ENCODE peak calls at places on chromosomes 3 and 15, in four cellular contexts. One of them, this sample, is unnamed.

GRCh38 chr3:64612916-64613526 is 74.8 kb downstream of the ADAMTS9 start:
- DNase-seq in pancreas: peak
- DNase-seq in gastrocnemius medialis: peak
- DNase-seq in DND-41: no peak
- DNase-seq in this sample: no peak

GRCh38 chr15:101277943-101278564 is 769 bp upstream of the SELENOS start:
- DNase-seq in pancreas: no peak
- DNase-seq in gastrocnemius medialis: peak
- DNase-seq in DND-41: no peak
- DNase-seq in this sample: no peak

GRCh38 chr15:65184305-65184943 is 718 bp downstream of the CLPX start:
- DNase-seq in pancreas: peak
- DNase-seq in gastrocnemius medialis: peak
- DNase-seq in DND-41: peak
- DNase-seq in this sample: peak

GRCh38 chr3:66036586-66037061 is 2.1 kb downstream of the MAGI1 start:
- DNase-seq in pancreas: no peak
- DNase-seq in gastrocnemius medialis: no peak
- DNase-seq in DND-41: no peak
- DNase-seq in this sample: no peak

GRCh38 chr3:120795017-120795648 is 52.6 kb downstream of the GTF2E1 start:
- DNase-seq in pancreas: peak
- DNase-seq in gastrocnemius medialis: peak
- DNase-seq in DND-41: peak
- DNase-seq in this sample: peak

GRCh38 chr15:76109046-76109445 is 49.3 kb downstream of the TMEM266 start:
- DNase-seq in pancreas: peak
- DNase-seq in gastrocnemius medialis: no peak
- DNase-seq in DND-41: no peak
- DNase-seq in this sample: peak

GRCh38 chr15:35170216-35170615 is 85.1 kb upstream of the NANOGP8 start:
- DNase-seq in pancreas: no peak
- DNase-seq in gastrocnemius medialis: no peak
- DNase-seq in DND-41: no peak
- DNase-seq in this sample: no peak

GRCh38 chr15:42286445-42287029 is 13.3 kb upstream of the TMEM87A start:
- DNase-seq in pancreas: no peak
- DNase-seq in gastrocnemius medialis: no peak
- DNase-seq in DND-41: no peak
- DNase-seq in this sample: no peak

GRCh38 chr3:32405711-32406323 is 14.2 kb downstream of the CMTM7 start:
- DNase-seq in pancreas: no peak
- DNase-seq in gastrocnemius medialis: no peak
- DNase-seq in DND-41: no peak
- DNase-seq in this sample: no peak

GRCh38 chr15:96225642-96226259 is 104.7 kb upstream of the NR2F2 start:
- DNase-seq in pancreas: no peak
- DNase-seq in gastrocnemius medialis: no peak
- DNase-seq in DND-41: no peak
- DNase-seq in this sample: no peak

GRCh38 chr3:107416138-107416537 is 38.9 kb downstream of the CCDC54 start:
- DNase-seq in pancreas: no peak
- DNase-seq in gastrocnemius medialis: no peak
- DNase-seq in DND-41: no peak
- DNase-seq in this sample: no peak

GRCh38 chr3:42033741-42034140 is 57.4 kb upstream of the TRAK1 start:
- DNase-seq in pancreas: no peak
- DNase-seq in gastrocnemius medialis: no peak
- DNase-seq in DND-41: no peak
- DNase-seq in this sample: no peak

GRCh38 chr3:42035007-42035406 is 56.1 kb upstream of the TRAK1 start:
- DNase-seq in pancreas: no peak
- DNase-seq in gastrocnemius medialis: no peak
- DNase-seq in DND-41: no peak
- DNase-seq in this sample: no peak

GRCh38 chr3:42035816-42036482 is 55.2 kb upstream of the TRAK1 start:
- DNase-seq in pancreas: no peak
- DNase-seq in gastrocnemius medialis: peak
- DNase-seq in DND-41: no peak
- DNase-seq in this sample: no peak

GRCh38 chr3:42031808-42032475 is 59.2 kb upstream of the TRAK1 start:
- DNase-seq in pancreas: no peak
- DNase-seq in gastrocnemius medialis: no peak
- DNase-seq in DND-41: no peak
- DNase-seq in this sample: no peak

DNA sequence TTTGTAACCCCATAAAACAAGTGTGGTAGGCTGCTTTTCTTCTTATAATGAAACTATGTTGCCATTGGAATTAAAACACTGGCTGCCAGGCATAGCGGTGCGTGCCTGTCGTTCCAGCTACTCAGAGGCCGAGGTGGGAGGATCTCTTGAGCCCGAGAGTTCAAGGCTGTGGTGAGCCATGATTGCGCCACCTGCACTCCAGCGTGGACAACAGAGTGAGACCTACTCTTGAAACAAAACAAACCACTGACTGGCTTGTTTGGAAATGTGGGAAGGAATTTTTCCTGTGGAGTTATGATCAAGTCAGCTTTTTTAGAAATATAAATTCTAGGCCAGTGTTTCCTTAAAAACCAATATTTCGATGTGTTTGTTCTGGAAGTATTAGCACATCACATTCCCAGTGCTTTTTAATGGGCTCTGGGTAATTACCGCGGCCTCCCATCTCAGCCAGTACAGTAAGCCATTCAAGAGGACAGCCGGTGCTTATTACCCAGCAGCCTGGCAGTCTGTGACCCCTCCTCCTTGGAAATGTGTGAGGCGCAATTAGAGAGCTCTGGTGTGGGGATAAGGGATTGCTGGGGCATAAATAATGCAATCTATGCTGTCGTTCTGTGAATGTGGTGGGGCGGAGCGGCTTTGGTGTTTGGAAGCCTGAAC is 58.3 kb upstream of the TRAK1 start:
- DNase-seq in pancreas: no peak
- DNase-seq in gastrocnemius medialis: peak
- DNase-seq in DND-41: no peak
- DNase-seq in this sample: no peak
- H3K27ac ChIP-seq in pancreas: no peak
- H3K27ac ChIP-seq in gastrocnemius medialis: peak
- H3K27ac ChIP-seq in DND-41: no peak
- H3K27ac ChIP-seq in this sample: peak

GRCh38 chr3:52682016-52682415 is 3.7 kb downstream of the PBRM1 start:
- DNase-seq in pancreas: peak
- DNase-seq in gastrocnemius medialis: no peak
- DNase-seq in DND-41: no peak
- DNase-seq in this sample: no peak
- TF ChIP-seq CTCF in pancreas: no peak
- TF ChIP-seq CTCF in gastrocnemius medialis: no peak
- TF ChIP-seq CTCF in DND-41: peak
- TF ChIP-seq CTCF in this sample: peak

GRCh38 chr15:74382004-74382816 is 14.8 kb upstream of the CYP11A1 start:
- DNase-seq in pancreas: peak
- DNase-seq in gastrocnemius medialis: peak
- DNase-seq in DND-41: peak
- DNase-seq in this sample: peak
- H3K4me3 ChIP-seq in pancreas: no peak
- H3K4me3 ChIP-seq in gastrocnemius medialis: no peak
- H3K4me3 ChIP-seq in DND-41: no peak
- H3K4me3 ChIP-seq in this sample: no peak

GRCh38 chr3:53104762-53105161 is 25.5 kb downstream of the RFT1 start:
- DNase-seq in pancreas: no peak
- DNase-seq in gastrocnemius medialis: no peak
- DNase-seq in DND-41: no peak
- DNase-seq in this sample: no peak

GRCh38 chr3:53103566-53104296 is 26.5 kb downstream of the RFT1 start:
- DNase-seq in pancreas: no peak
- DNase-seq in gastrocnemius medialis: no peak
- DNase-seq in DND-41: no peak
- DNase-seq in this sample: no peak

GRCh38 chr3:53102601-53103147 is 27.6 kb downstream of the RFT1 start:
- DNase-seq in pancreas: no peak
- DNase-seq in gastrocnemius medialis: no peak
- DNase-seq in DND-41: no peak
- DNase-seq in this sample: no peak

GRCh38 chr3:53100818-53101466 is 29.3 kb downstream of the RFT1 start:
- DNase-seq in pancreas: no peak
- DNase-seq in gastrocnemius medialis: no peak
- DNase-seq in DND-41: peak
- DNase-seq in this sample: no peak

DNA sequence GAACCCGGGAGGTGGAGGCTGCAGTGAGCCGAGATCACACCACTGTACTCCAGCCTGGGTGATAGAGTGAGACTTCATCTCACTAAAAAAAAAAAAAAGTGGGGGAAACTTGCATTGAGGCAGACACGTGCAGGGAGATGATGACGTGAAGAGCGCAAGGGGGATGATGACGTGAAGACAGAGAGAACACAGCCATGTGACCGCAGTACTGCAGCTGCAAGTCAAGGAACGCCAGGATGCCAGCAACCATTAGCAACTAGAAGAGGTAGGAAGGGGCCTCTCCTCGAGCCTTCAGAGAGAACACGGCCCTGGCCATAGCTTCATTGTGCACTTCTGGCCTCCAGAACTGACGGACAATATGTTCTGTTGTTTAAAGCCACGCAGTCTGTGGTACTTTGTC is 28.3 kb downstream of the RFT1 start:
- DNase-seq in pancreas: no peak
- DNase-seq in gastrocnemius medialis: no peak
- DNase-seq in DND-41: no peak
- DNase-seq in this sample: no peak
- H3K27ac ChIP-seq in pancreas: no peak
- H3K27ac ChIP-seq in gastrocnemius medialis: no peak
- H3K27ac ChIP-seq in DND-41: no peak
- H3K27ac ChIP-seq in this sample: no peak

GRCh38 chr15:56099311-56099710 is 105.9 kb upstream of the NEDD4 start:
- DNase-seq in pancreas: no peak
- DNase-seq in gastrocnemius medialis: peak
- DNase-seq in DND-41: no peak
- DNase-seq in this sample: no peak

GRCh38 chr15:56095406-56095805 is 102.0 kb upstream of the NEDD4 start:
- DNase-seq in pancreas: no peak
- DNase-seq in gastrocnemius medialis: no peak
- DNase-seq in DND-41: no peak
- DNase-seq in this sample: no peak

GRCh38 chr15:56102401-56102800 is 109.0 kb upstream of the NEDD4 start:
- DNase-seq in pancreas: no peak
- DNase-seq in gastrocnemius medialis: peak
- DNase-seq in DND-41: no peak
- DNase-seq in this sample: no peak

DNA sequence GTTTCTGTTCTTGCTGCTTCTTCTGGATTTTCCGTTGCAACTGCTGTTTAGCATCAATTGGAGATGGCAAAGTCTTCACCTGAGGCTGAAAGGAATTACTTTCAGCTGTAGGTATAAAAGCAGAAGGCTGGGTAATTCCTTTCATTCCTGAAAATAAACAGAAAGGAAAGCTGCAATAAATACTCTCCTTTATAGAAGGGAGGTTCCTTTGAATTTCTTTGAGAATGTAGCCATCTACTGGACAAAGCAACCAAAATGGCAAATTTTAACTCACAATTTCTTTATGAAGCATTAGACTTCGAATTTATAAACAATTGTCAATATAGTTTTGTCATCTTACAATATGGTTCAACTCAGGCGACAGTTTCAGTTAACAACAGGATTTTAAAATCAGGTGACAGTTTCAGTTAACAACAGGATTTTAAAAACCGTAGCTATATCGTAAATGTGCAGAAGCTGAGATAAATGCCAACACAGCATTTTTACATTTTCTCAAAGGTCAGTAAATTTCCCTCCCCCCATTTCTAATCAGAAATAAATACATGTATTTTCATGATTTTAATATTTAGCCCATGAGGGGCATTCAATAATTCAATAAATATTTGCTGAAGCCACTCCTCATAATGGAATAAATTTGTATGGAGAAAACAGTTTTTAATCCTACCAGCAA is 105.0 kb upstream of the NEDD4 start:
- DNase-seq in pancreas: no peak
- DNase-seq in gastrocnemius medialis: no peak
- DNase-seq in DND-41: no peak
- DNase-seq in this sample: no peak
- TF ChIP-seq CTCF in pancreas: no peak
- TF ChIP-seq CTCF in gastrocnemius medialis: no peak
- TF ChIP-seq CTCF in DND-41: no peak
- TF ChIP-seq CTCF in this sample: peak

GRCh38 chr3:194572131-194572789 is 61.0 kb downstream of the TMEM44 start:
- DNase-seq in pancreas: peak
- DNase-seq in gastrocnemius medialis: peak
- DNase-seq in DND-41: no peak
- DNase-seq in this sample: no peak

GRCh38 chr3:194575484-194576210 is 57.6 kb downstream of the TMEM44 start:
- DNase-seq in pancreas: no peak
- DNase-seq in gastrocnemius medialis: peak
- DNase-seq in DND-41: no peak
- DNase-seq in this sample: no peak

GRCh38 chr3:194572944-194573491 is 60.2 kb downstream of the TMEM44 start:
- DNase-seq in pancreas: no peak
- DNase-seq in gastrocnemius medialis: no peak
- DNase-seq in DND-41: no peak
- DNase-seq in this sample: no peak

GRCh38 chr3:194573680-194574437 is 59.4 kb downstream of the TMEM44 start:
- DNase-seq in pancreas: no peak
- DNase-seq in gastrocnemius medialis: no peak
- DNase-seq in DND-41: peak
- DNase-seq in this sample: no peak

DNA sequence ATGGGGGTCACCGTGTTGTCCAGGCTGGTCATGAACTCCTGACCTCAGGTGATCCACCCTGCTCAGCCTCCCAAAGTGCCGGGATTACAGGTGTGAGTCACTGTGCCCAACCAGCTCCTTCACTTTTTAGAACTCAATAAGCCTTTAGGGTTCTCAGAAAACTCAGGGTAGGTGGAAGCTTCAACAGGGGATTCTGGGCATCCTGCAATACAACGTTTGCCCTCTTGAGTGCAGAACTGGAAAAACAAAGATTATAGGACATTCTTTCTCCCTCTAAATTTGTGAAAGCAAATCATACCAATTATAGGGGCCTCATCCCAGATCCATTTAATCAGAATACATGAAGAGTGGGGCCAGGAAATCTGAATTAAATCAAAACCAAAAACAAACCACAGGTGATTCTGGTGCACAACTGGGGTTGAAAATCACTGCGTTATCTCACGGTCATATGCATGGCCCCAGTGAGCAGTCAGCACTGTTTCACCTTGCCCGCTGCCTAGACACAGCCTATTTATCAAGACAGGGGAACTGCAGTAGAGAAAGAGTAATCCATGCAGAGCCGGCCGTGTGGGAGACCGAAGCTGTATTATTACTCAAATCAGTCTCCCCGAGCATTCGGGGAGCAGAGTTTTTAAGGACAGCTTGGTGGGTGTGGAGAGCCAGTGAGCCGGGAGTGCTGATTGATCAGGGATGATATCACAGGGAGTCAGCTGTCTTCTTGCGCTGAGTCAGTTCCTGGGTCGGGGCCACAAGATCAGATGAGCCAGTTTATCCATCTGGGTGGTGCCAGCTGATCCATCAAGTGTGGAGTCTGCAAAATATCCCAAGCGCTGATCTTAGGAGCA is 58.4 kb downstream of the TMEM44 start:
- DNase-seq in pancreas: no peak
- DNase-seq in gastrocnemius medialis: no peak
- DNase-seq in DND-41: no peak
- DNase-seq in this sample: no peak
- H3K4me3 ChIP-seq in pancreas: no peak
- H3K4me3 ChIP-seq in gastrocnemius medialis: no peak
- H3K4me3 ChIP-seq in DND-41: no peak
- H3K4me3 ChIP-seq in this sample: no peak

GRCh38 chr3:159128628-159129027 is 326.8 kb downstream of the MFSD1 start:
- DNase-seq in pancreas: no peak
- DNase-seq in gastrocnemius medialis: no peak
- DNase-seq in DND-41: no peak
- DNase-seq in this sample: no peak
- H3K27ac ChIP-seq in pancreas: no peak
- H3K27ac ChIP-seq in gastrocnemius medialis: no peak
- H3K27ac ChIP-seq in DND-41: no peak
- H3K27ac ChIP-seq in this sample: no peak

This sample was measured in dorsolateral prefrontal cortex.